ENCODE peak calls at places on chromosomes 5 and 9, in five cellular contexts. O is HEK293T, U is T-cell, A is HT1080, D is HTR-8/SVneo. B is an unnamed sample.

GRCh38 chr5:83015676-83016075 is 61.5 kb downstream of the TMEM167A start:
- DNase-seq in A (no peak), U (no peak), D (no peak), O (no peak), B (no peak)

GRCh38 chr9:134170525-134171315 is 6.4 kb upstream of the RNU6ATAC start:
- DNase-seq in U (no peak), O (no peak), A (no peak), D (no peak), B (no peak)

GRCh38 chr9:9061599-9061998 is 1262.0 kb upstream of the DMAC1 start:
- DNase-seq in A (no peak), U (no peak), D (no peak), O (no peak), B (no peak)

GRCh38 chr5:154321546-154321945 is 124.3 kb upstream of the SAP30L start:
- DNase-seq in D (no peak), O (no peak), A (no peak), U (no peak), B (no peak)

GRCh38 chr9:96654450-96655197 is 493 bp downstream of the PRXL2C start:
- DNase-seq in D (peak), U (peak), O (peak), A (peak), B (peak)

GRCh38 chr9:128683340-128684064 is 5.5 kb upstream of the SET start:
- DNase-seq in O (peak), U (no peak), D (no peak), A (peak), B (peak)

GRCh38 chr5:61884242-61884855 is 421.7 kb upstream of the KIF2A start:
- DNase-seq in A (no peak), U (no peak), O (no peak), D (no peak), B (no peak)

GRCh38 chr9:21656776-21657637 is 145.4 kb upstream of the MTAP start:
- DNase-seq in A (no peak), O (no peak), U (no peak), D (no peak), B (no peak)

GRCh38 chr9:100933656-100934055 is 94.9 kb upstream of the PLPPR1 start:
- DNase-seq in D (no peak), O (no peak), A (peak), U (no peak), B (no peak)

GRCh38 chr9:14942037-14942436 is 31.8 kb upstream of the FREM1 start:
- DNase-seq in A (no peak), O (no peak), U (no peak), D (no peak), B (no peak)

GRCh38 chr5:50853151-50853550 is 186.7 kb downstream of the PARP8 start:
- DNase-seq in U (no peak), D (no peak), O (no peak), A (no peak), B (no peak)